ENCODE peak calls at places on chromosomes 5 and 9, in six cellular contexts. Y is K562, M is neuronal stem cell, J is Peyer's patch, G is tibial artery, O is Panc1. V is an unnamed sample.

GRCh38 chr9:32581512-32582143 is 8.7 kb upstream of the NDUFB6 start:
- DNase-seq in M (peak; percentile 40), O (no peak), G (no peak), Y (no peak), J (no peak), V (peak; percentile 48)

GRCh38 chr5:148615644-148616283 is 38.6 kb downstream of the HTR4 start:
- DNase-seq in M (no peak), G (no peak), Y (no peak), O (no peak), J (no peak), V (no peak)

GRCh38 chr5:151673421-151673820 is 13.3 kb downstream of the SPARC start:
- DNase-seq in M (no peak), O (no peak), J (no peak), Y (no peak), G (no peak), V (no peak)

GRCh38 chr5:112264151-112264550 is 154.9 kb downstream of the EPB41L4A start:
- DNase-seq in Y (no peak), M (no peak), O (no peak), J (no peak), G (no peak), V (no peak)

GRCh38 chr5:1764606-1764960 is 35.1 kb downstream of the MRPL36 start:
- DNase-seq in O (no peak), G (peak; percentile 47), Y (no peak), M (no peak), J (no peak), V (no peak)

GRCh38 chr9:73807956-73808355 is 656.3 kb downstream of the ANXA1 start:
- DNase-seq in G (no peak), Y (no peak), O (no peak), M (no peak), J (no peak), V (no peak)

GRCh38 chr5:131382407-131383395 is 118.8 kb downstream of the CDC42SE2 start:
- DNase-seq in G (no peak), J (no peak), M (peak; percentile 8), Y (peak; percentile 68), O (peak; percentile 58), V (peak; percentile 14)

GRCh38 chr5:61299254-61299653 is 32.8 kb upstream of the ZSWIM6 start:
- DNase-seq in J (no peak), M (no peak), Y (no peak), G (no peak), O (no peak), V (no peak)

GRCh38 chr5:180241600-180241999 is 32.6 kb upstream of the RASGEF1C start:
- DNase-seq in J (no peak), M (no peak), O (no peak), G (no peak), Y (no peak), V (no peak)

GRCh38 chr9:127450170-127450830 is 906 bp downstream of the RPL12 start:
- DNase-seq in J (no peak), Y (peak; percentile 19), O (no peak), G (no peak), M (no peak), V (no peak)

DNA sequence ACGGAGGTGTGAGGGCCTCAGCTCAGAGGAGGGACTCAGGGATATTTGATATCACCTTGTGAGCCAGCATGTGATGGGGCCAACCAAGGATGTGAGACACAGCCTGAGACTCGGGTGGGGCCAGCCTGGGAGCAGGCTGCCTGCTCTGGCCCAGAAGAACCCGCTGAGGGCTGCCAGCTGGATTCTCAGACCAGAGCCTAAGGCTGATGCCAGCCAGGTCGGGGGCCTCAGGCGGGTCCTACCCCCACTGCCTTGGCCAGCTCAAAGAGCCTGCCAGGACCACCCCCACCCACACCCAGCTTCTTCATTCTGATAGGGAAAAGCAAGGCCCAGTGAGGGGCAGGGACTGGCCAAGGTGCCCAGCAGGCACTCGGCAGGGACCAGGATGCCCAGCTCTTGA is 20.3 kb upstream of the DUSP1 start:
- DNase-seq in O (no peak), Y (no peak), G (peak; percentile 69), M (no peak), J (no peak), V (no peak)
- H3K27ac ChIP-seq in O (peak overlapping the region; percentile 87), Y (no peak overlapping the region), G (peak overlapping the region; percentile 90), M (no peak overlapping the region), J (no peak overlapping the region), V (no peak overlapping the region)

GRCh38 chr9:97854696-97855485 is 1.9 kb downstream of the FOXE1 start:
- DNase-seq in O (no peak), M (no peak), J (no peak), G (no peak), Y (no peak), V (no peak)

GRCh38 chr9:97853844-97854695 is 1.0 kb downstream of the FOXE1 start:
- DNase-seq in G (no peak), O (no peak), J (no peak), Y (no peak), M (peak; percentile 31), V (peak; percentile 87)

GRCh38 chr9:97852001-97852398 is 1.0 kb upstream of the FOXE1 start:
- DNase-seq in M (peak; percentile 39), Y (no peak), O (no peak), G (no peak), J (no peak), V (peak; percentile 51)

GRCh38 chr9:97852399-97853055 is 499 bp upstream of the FOXE1 start:
- DNase-seq in G (peak; percentile 56), Y (no peak), J (no peak), M (peak; percentile 38), O (no peak), V (peak; percentile 41)

DNA sequence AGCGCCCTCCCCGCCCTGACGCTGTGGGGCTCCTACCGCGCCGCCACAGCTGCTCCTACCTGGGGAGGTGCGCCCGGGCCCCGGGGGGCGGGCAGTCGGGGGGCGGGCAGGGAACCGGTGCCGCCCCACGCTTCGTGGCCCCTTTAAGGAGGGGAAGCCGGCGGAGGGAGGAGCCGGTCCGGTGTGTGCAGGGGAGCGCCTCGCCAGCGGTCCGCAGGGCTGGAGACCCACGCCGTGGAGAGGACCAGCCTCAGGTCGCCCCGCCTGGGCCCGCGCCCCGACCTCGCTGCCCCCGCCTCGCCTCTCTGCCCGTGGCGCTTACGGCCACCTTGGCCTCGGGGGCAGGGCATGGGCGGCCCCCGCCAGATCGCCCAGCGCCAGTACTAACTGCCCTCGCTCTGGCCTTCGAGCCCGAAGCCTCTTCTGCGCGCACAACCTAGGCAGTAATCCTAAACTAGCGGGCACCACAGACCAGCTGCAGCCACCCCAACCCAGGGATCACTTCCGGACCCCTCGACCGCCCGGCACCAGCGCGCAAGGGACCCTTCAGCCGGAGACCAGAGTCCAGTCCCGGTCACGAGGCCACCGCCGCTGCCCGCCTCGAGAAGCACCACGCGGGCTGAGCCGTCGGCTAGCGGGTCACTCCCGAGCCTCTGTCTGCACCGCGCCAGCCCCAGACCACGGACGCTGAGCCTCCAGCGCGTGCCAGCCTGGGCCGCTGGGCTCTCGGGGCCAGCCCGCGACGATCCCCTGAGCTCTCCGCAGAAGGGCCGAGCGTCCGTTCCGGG is at the start of gene FOXE1:
- DNase-seq in M (peak; percentile 14), Y (no peak), G (no peak), O (no peak), J (no peak), V (peak; percentile 53)
- H3K27me3 ChIP-seq in M (peaks cover 72% of the 10 kb centered on the region), Y (peaks cover 45% of the 10 kb centered on the region), G (peaks cover 3% of the 10 kb centered on the region), O (no peaks in the 10 kb centered on the region), J (peaks cover 79% of the 10 kb centered on the region), V (peaks cover 49% of the 10 kb centered on the region)

GRCh38 chr9:6551126-6551525 is 94.4 kb downstream of the GLDC start:
- DNase-seq in O (no peak), J (no peak), Y (no peak), M (no peak), G (no peak), V (no peak)

GRCh38 chr9:6549106-6549505 is 96.4 kb downstream of the GLDC start:
- DNase-seq in O (no peak), G (no peak), J (no peak), M (peak; percentile 23), Y (no peak), V (no peak)

DNA sequence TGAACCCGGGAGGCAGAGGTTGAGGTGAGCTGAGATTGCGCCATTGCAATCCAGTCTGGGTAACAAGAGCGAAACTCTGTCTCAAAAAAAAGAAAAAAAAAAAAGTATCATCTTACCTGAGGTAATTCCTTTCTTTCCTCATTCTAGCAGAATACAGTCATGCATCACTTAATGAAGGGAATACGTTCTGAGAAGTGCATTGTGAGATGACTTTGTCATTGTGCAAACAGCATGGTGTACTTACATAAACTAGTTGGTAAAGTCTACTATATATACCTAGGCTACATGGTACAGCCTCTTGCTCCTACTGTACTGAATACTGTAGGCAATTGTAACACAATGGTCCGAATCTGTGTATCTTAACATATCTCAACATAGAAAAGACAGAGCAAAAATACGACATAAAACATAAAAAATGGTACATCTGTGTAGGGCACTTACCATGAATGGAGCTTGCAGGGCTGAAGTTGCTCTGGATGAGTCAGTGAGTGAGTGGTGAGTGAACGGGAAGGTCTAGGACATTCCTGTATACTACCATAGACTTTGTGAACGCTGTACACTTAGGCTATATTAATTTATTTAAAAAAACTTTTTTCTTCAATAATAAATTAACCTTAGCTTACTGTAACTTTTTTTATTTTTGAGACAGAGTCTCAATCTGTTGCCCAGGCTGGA is 100.4 kb downstream of the GLDC start:
- DNase-seq in O (peak; percentile 46), Y (no peak), J (no peak), G (no peak), M (no peak), V (no peak)
- H3K27ac ChIP-seq in O (no peak overlapping the region), Y (no peak overlapping the region), J (no peak overlapping the region), G (no peak overlapping the region), M (no peak overlapping the region), V (no peak overlapping the region)

GRCh38 chr9:22111871-22112247 is 102.8 kb upstream of the CDKN2B start:
- DNase-seq in M (no peak), J (no peak), G (no peak), Y (no peak), O (no peak), V (no peak)
- H3K27me3 ChIP-seq in M (no peaks in the 10 kb centered on the region), J (no peaks in the 10 kb centered on the region), G (no peaks in the 10 kb centered on the region), Y (no peaks in the 10 kb centered on the region), O (no peaks in the 10 kb centered on the region), V (no peaks in the 10 kb centered on the region)

GRCh38 chr9:95096807-95097206 is 220.7 kb downstream of the FANCC start:
- DNase-seq in G (no peak), J (no peak), Y (no peak), M (no peak), O (no peak), V (no peak)

GRCh38 chr9:95096381-95096780 is 221.1 kb downstream of the FANCC start:
- DNase-seq in Y (peak; percentile 52), J (no peak), G (no peak), O (no peak), M (no peak), V (peak; percentile 58)

GRCh38 chr9:95094002-95094401 is 223.5 kb downstream of the FANCC start:
- DNase-seq in J (no peak), O (no peak), G (no peak), M (no peak), Y (no peak), V (no peak)

GRCh38 chr9:95097279-95097678 is 220.2 kb downstream of the FANCC start:
- DNase-seq in J (no peak), M (no peak), G (no peak), Y (no peak), O (no peak), V (no peak)

DNA sequence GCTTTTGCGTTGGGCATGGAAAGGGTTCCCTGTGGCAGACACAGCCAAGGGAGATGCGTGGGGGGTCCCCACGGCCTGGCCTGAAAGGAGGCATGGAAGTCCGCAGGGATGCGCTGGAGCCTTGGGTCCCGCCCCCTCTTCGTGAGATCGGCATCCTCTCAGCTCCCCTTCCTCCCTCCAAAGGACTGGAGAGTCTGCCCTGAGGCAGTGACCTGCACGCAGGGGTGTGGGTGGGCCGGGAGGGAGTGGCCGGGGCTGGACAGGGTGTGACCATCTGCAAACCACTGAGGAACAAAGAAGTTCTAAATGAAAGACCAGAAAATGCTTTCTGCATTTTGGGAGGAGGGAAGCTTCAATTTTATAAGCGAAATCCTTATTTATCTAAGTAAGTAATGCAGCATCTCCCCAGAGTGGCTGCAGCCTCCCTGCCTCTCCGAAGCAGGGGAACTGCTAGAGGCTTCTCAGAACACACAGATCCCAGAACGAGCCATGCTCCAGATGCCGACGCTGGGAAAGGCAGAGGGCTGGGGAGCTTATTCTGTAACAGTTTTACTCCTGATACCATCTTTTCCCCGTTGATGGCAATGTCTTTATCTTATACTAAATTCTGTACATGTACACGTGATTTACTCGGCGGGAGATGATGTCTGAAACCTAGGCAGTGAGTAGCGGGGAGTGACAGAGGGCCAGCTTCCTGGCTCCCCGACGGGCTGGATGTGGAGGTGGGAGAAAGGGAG is 221.7 kb downstream of the FANCC start:
- DNase-seq in J (no peak), M (no peak), O (no peak), G (no peak), Y (no peak), V (no peak)
- H3K27ac ChIP-seq in J (no peak overlapping the region), M (no peak overlapping the region), O (no peak overlapping the region), G (peak overlapping the region; percentile 53), Y (no peak overlapping the region), V (no peak overlapping the region)

V was measured in WERI-Rb-1.